ENCODE peak calls at places on chromosomes 7 and 10, in five cellular contexts. One of them, this sample, is unnamed.

GRCh38 chr7:18903676-18904075 is 213.8 kb downstream of the TWIST1 start:
- DNase-seq in HCT116: no peak
- DNase-seq in activated CD8-positive, alpha-beta memory T cell treated with anti-CD3 and anti-CD28 coated beads for 4 hours: no peak
- DNase-seq in lung: no peak
- DNase-seq in GM23248: peak
- DNase-seq in this sample: no peak

GRCh38 chr10:26507441-26507840 is 69.3 kb downstream of the APBB1IP start:
- DNase-seq in HCT116: no peak
- DNase-seq in activated CD8-positive, alpha-beta memory T cell treated with anti-CD3 and anti-CD28 coated beads for 4 hours: no peak
- DNase-seq in lung: no peak
- DNase-seq in GM23248: peak
- DNase-seq in this sample: no peak

GRCh38 chr7:25856056-25856780 is 295.8 kb upstream of the NFE2L3 start:
- DNase-seq in HCT116: no peak
- DNase-seq in activated CD8-positive, alpha-beta memory T cell treated with anti-CD3 and anti-CD28 coated beads for 4 hours: no peak
- DNase-seq in lung: no peak
- DNase-seq in GM23248: peak
- DNase-seq in this sample: no peak

GRCh38 chr7:55018361-55019328 is at the start of gene EGFR:
- DNase-seq in HCT116: peak
- DNase-seq in activated CD8-positive, alpha-beta memory T cell treated with anti-CD3 and anti-CD28 coated beads for 4 hours: no peak
- DNase-seq in lung: peak
- DNase-seq in GM23248: peak
- DNase-seq in this sample: peak

GRCh38 chr10:132457328-132458070 is 60.5 kb downstream of the PWWP2B start:
- DNase-seq in HCT116: no peak
- DNase-seq in activated CD8-positive, alpha-beta memory T cell treated with anti-CD3 and anti-CD28 coated beads for 4 hours: no peak
- DNase-seq in lung: no peak
- DNase-seq in GM23248: no peak
- DNase-seq in this sample: no peak

GRCh38 chr7:114806590-114807167 is 115.2 kb upstream of the MDFIC start:
- DNase-seq in HCT116: no peak
- DNase-seq in activated CD8-positive, alpha-beta memory T cell treated with anti-CD3 and anti-CD28 coated beads for 4 hours: no peak
- DNase-seq in lung: peak
- DNase-seq in GM23248: no peak
- DNase-seq in this sample: no peak

GRCh38 chr7:124457841-124458240 is 307.8 kb downstream of the GPR37 start:
- DNase-seq in HCT116: no peak
- DNase-seq in activated CD8-positive, alpha-beta memory T cell treated with anti-CD3 and anti-CD28 coated beads for 4 hours: no peak
- DNase-seq in lung: no peak
- DNase-seq in GM23248: no peak
- DNase-seq in this sample: peak

GRCh38 chr10:30062582-30062981 is 3.2 kb upstream of the JCAD start:
- DNase-seq in HCT116: no peak
- DNase-seq in activated CD8-positive, alpha-beta memory T cell treated with anti-CD3 and anti-CD28 coated beads for 4 hours: no peak
- DNase-seq in lung: no peak
- DNase-seq in GM23248: no peak
- DNase-seq in this sample: no peak

GRCh38 chr7:127530148-127530547 is 55.2 kb downstream of the GCC1 start:
- DNase-seq in HCT116: no peak
- DNase-seq in activated CD8-positive, alpha-beta memory T cell treated with anti-CD3 and anti-CD28 coated beads for 4 hours: no peak
- DNase-seq in lung: no peak
- DNase-seq in GM23248: no peak
- DNase-seq in this sample: peak

GRCh38 chr10:80477-81105 is 31.5 kb upstream of the TUBB8 start:
- DNase-seq in HCT116: no peak
- DNase-seq in activated CD8-positive, alpha-beta memory T cell treated with anti-CD3 and anti-CD28 coated beads for 4 hours: no peak
- DNase-seq in lung: no peak
- DNase-seq in GM23248: no peak
- DNase-seq in this sample: no peak

GRCh38 chr10:67782556-67782955 is 55.4 kb downstream of the DNAJC12 start:
- DNase-seq in HCT116: no peak
- DNase-seq in activated CD8-positive, alpha-beta memory T cell treated with anti-CD3 and anti-CD28 coated beads for 4 hours: no peak
- DNase-seq in lung: no peak
- DNase-seq in GM23248: no peak
- DNase-seq in this sample: no peak

GRCh38 chr7:146321301-146321700 is 204.7 kb downstream of the CNTNAP2 start:
- DNase-seq in HCT116: no peak
- DNase-seq in activated CD8-positive, alpha-beta memory T cell treated with anti-CD3 and anti-CD28 coated beads for 4 hours: no peak
- DNase-seq in lung: no peak
- DNase-seq in GM23248: no peak
- DNase-seq in this sample: no peak

GRCh38 chr10:104322416-104322782 is 15.9 kb downstream of the ITPRIP start:
- DNase-seq in HCT116: no peak
- DNase-seq in activated CD8-positive, alpha-beta memory T cell treated with anti-CD3 and anti-CD28 coated beads for 4 hours: no peak
- DNase-seq in lung: no peak
- DNase-seq in GM23248: no peak
- DNase-seq in this sample: no peak

GRCh38 chr10:101132636-101133473 is 1.8 kb downstream of the TLX1 start:
- DNase-seq in HCT116: no peak
- DNase-seq in activated CD8-positive, alpha-beta memory T cell treated with anti-CD3 and anti-CD28 coated beads for 4 hours: no peak
- DNase-seq in lung: no peak
- DNase-seq in GM23248: no peak
- DNase-seq in this sample: no peak

GRCh38 chr10:73593110-73593509 is 2.0 kb upstream of the USP54 start:
- DNase-seq in HCT116: no peak
- DNase-seq in activated CD8-positive, alpha-beta memory T cell treated with anti-CD3 and anti-CD28 coated beads for 4 hours: no peak
- DNase-seq in lung: no peak
- DNase-seq in GM23248: no peak
- DNase-seq in this sample: no peak

GRCh38 chr7:105787071-105787470 is 89.3 kb downstream of the ATXN7L1 start:
- DNase-seq in HCT116: no peak
- DNase-seq in activated CD8-positive, alpha-beta memory T cell treated with anti-CD3 and anti-CD28 coated beads for 4 hours: no peak
- DNase-seq in lung: no peak
- DNase-seq in GM23248: no peak
- DNase-seq in this sample: peak

GRCh38 chr7:88361357-88361756 is 54.7 kb upstream of the STEAP4 start:
- DNase-seq in HCT116: no peak
- DNase-seq in activated CD8-positive, alpha-beta memory T cell treated with anti-CD3 and anti-CD28 coated beads for 4 hours: no peak
- DNase-seq in lung: no peak
- DNase-seq in GM23248: no peak
- DNase-seq in this sample: no peak

GRCh38 chr10:102605712-102606111 is 38.6 kb upstream of the TRIM8 start:
- DNase-seq in HCT116: no peak
- DNase-seq in activated CD8-positive, alpha-beta memory T cell treated with anti-CD3 and anti-CD28 coated beads for 4 hours: no peak
- DNase-seq in lung: no peak
- DNase-seq in GM23248: peak
- DNase-seq in this sample: peak

GRCh38 chr7:100832281-100832633 is 4.9 kb upstream of the EPHB4 start:
- DNase-seq in HCT116: no peak
- DNase-seq in activated CD8-positive, alpha-beta memory T cell treated with anti-CD3 and anti-CD28 coated beads for 4 hours: no peak
- DNase-seq in lung: no peak
- DNase-seq in GM23248: no peak
- DNase-seq in this sample: no peak

GRCh38 chr10:79335094-79335469 is 12.2 kb upstream of the PPIF start:
- DNase-seq in HCT116: no peak
- DNase-seq in activated CD8-positive, alpha-beta memory T cell treated with anti-CD3 and anti-CD28 coated beads for 4 hours: no peak
- DNase-seq in lung: no peak
- DNase-seq in GM23248: no peak
- DNase-seq in this sample: no peak

GRCh38 chr7:22176791-22177412 is 180.1 kb downstream of the RAPGEF5 start:
- DNase-seq in HCT116: no peak
- DNase-seq in activated CD8-positive, alpha-beta memory T cell treated with anti-CD3 and anti-CD28 coated beads for 4 hours: no peak
- DNase-seq in lung: no peak
- DNase-seq in GM23248: no peak
- DNase-seq in this sample: no peak

GRCh38 chr7:109986701-109987100 is 1104.2 kb upstream of the LRRN3 start:
- DNase-seq in HCT116: no peak
- DNase-seq in activated CD8-positive, alpha-beta memory T cell treated with anti-CD3 and anti-CD28 coated beads for 4 hours: no peak
- DNase-seq in lung: no peak
- DNase-seq in GM23248: no peak
- DNase-seq in this sample: no peak

GRCh38 chr10:2210083-2210482 is 472.8 kb upstream of the ADARB2 start:
- DNase-seq in HCT116: no peak
- DNase-seq in activated CD8-positive, alpha-beta memory T cell treated with anti-CD3 and anti-CD28 coated beads for 4 hours: no peak
- DNase-seq in lung: no peak
- DNase-seq in GM23248: no peak
- DNase-seq in this sample: no peak

GRCh38 chr7:835491-836401 is 3.5 kb downstream of the SUN1 start:
- DNase-seq in HCT116: no peak
- DNase-seq in activated CD8-positive, alpha-beta memory T cell treated with anti-CD3 and anti-CD28 coated beads for 4 hours: no peak
- DNase-seq in lung: no peak
- DNase-seq in GM23248: peak
- DNase-seq in this sample: no peak

GRCh38 chr10:131747251-131747650 is 153.6 kb upstream of the PPP2R2D start:
- DNase-seq in HCT116: no peak
- DNase-seq in activated CD8-positive, alpha-beta memory T cell treated with anti-CD3 and anti-CD28 coated beads for 4 hours: no peak
- DNase-seq in lung: no peak
- DNase-seq in GM23248: no peak
- DNase-seq in this sample: no peak

GRCh38 chr7:108239501-108240225 is 109.5 kb upstream of the LAMB4 start:
- DNase-seq in HCT116: no peak
- DNase-seq in activated CD8-positive, alpha-beta memory T cell treated with anti-CD3 and anti-CD28 coated beads for 4 hours: no peak
- DNase-seq in lung: no peak
- DNase-seq in GM23248: no peak
- DNase-seq in this sample: no peak

GRCh38 chr7:105227391-105227790 is 161.3 kb downstream of the SRPK2 start:
- DNase-seq in HCT116: no peak
- DNase-seq in activated CD8-positive, alpha-beta memory T cell treated with anti-CD3 and anti-CD28 coated beads for 4 hours: no peak
- DNase-seq in lung: no peak
- DNase-seq in GM23248: no peak
- DNase-seq in this sample: no peak

GRCh38 chr7:92108821-92109220 is 25.5 kb downstream of the CYP51A1 start:
- DNase-seq in HCT116: no peak
- DNase-seq in activated CD8-positive, alpha-beta memory T cell treated with anti-CD3 and anti-CD28 coated beads for 4 hours: no peak
- DNase-seq in lung: no peak
- DNase-seq in GM23248: no peak
- DNase-seq in this sample: no peak

GRCh38 chr10:104328916-104329710 is 9.2 kb downstream of the ITPRIP start:
- DNase-seq in HCT116: peak
- DNase-seq in activated CD8-positive, alpha-beta memory T cell treated with anti-CD3 and anti-CD28 coated beads for 4 hours: peak
- DNase-seq in lung: no peak
- DNase-seq in GM23248: peak
- DNase-seq in this sample: peak

GRCh38 chr7:12481722-12482121 is 78.1 kb upstream of the VWDE start:
- DNase-seq in HCT116: no peak
- DNase-seq in activated CD8-positive, alpha-beta memory T cell treated with anti-CD3 and anti-CD28 coated beads for 4 hours: no peak
- DNase-seq in lung: no peak
- DNase-seq in GM23248: no peak
- DNase-seq in this sample: no peak

GRCh38 chr7:2211259-2211575 is 21.5 kb downstream of the MAD1L1 start:
- DNase-seq in HCT116: no peak
- DNase-seq in activated CD8-positive, alpha-beta memory T cell treated with anti-CD3 and anti-CD28 coated beads for 4 hours: no peak
- DNase-seq in lung: no peak
- DNase-seq in GM23248: no peak
- DNase-seq in this sample: no peak